ENCODE peak calls at places on chromosomes 13 and 19, in five cellular contexts. One of them, this sample, is unnamed.
A peak's percentile ranks its signal among the peaks of the same experiment; 100 is the strongest.

GRCh38 chr19:18007605-18007938 is 398 bp upstream of the ARRDC2 start:
- DNase-seq in Peyer's patch: no peak
- DNase-seq in psoas muscle: no peak
- DNase-seq in uterus: no peak
- DNase-seq in fibroblast of lung: no peak
- DNase-seq in this sample: no peak

GRCh38 chr19:49580264-49581006 is at the start of gene NOSIP:
- DNase-seq in uterus: peak; percentile 95
- DNase-seq in fibroblast of lung: peak; percentile 98
- DNase-seq in psoas muscle: peak; percentile 94
- DNase-seq in Peyer's patch: peak; percentile 98
- DNase-seq in this sample: peak; percentile 97

GRCh38 chr19:46000497-46001246 is 5.4 kb downstream of the CCDC61 start:
- DNase-seq in uterus: no peak
- DNase-seq in psoas muscle: peak; percentile 41
- DNase-seq in fibroblast of lung: no peak
- DNase-seq in Peyer's patch: peak; percentile 87
- DNase-seq in this sample: no peak

GRCh38 chr19:56109216-56109615 is 11.9 kb downstream of the ZNF787 start:
- DNase-seq in uterus: no peak
- DNase-seq in Peyer's patch: no peak
- DNase-seq in fibroblast of lung: no peak
- DNase-seq in psoas muscle: no peak
- DNase-seq in this sample: no peak

GRCh38 chr13:97753942-97754670 is 199.4 kb upstream of the IPO5 start:
- DNase-seq in uterus: no peak
- DNase-seq in Peyer's patch: no peak
- DNase-seq in psoas muscle: no peak
- DNase-seq in fibroblast of lung: no peak
- DNase-seq in this sample: no peak

GRCh38 chr13:82076421-82076820 is 1735.5 kb upstream of the SPRY2 start:
- DNase-seq in fibroblast of lung: no peak
- DNase-seq in uterus: no peak
- DNase-seq in psoas muscle: no peak
- DNase-seq in Peyer's patch: no peak
- DNase-seq in this sample: no peak

GRCh38 chr19:495440-496332 is 600 bp upstream of the MADCAM1 start:
- DNase-seq in uterus: no peak
- DNase-seq in Peyer's patch: no peak
- DNase-seq in psoas muscle: peak; percentile 31
- DNase-seq in fibroblast of lung: peak; percentile 20
- DNase-seq in this sample: no peak

GRCh38 chr19:45492627-45493470 is 4.0 kb downstream of the RTN2 start:
- DNase-seq in uterus: no peak
- DNase-seq in psoas muscle: peak; percentile 79
- DNase-seq in fibroblast of lung: peak; percentile 91
- DNase-seq in Peyer's patch: peak; percentile 65
- DNase-seq in this sample: no peak

GRCh38 chr19:1312732-1313694 is 27.3 kb downstream of the EFNA2 start:
- DNase-seq in Peyer's patch: no peak
- DNase-seq in psoas muscle: no peak
- DNase-seq in uterus: no peak
- DNase-seq in fibroblast of lung: peak; percentile 11
- DNase-seq in this sample: no peak

GRCh38 chr19:47190167-47190727 is 40.8 kb downstream of the BBC3 start:
- DNase-seq in psoas muscle: peak; percentile 46
- DNase-seq in Peyer's patch: peak; percentile 63
- DNase-seq in fibroblast of lung: peak; percentile 85
- DNase-seq in uterus: peak; percentile 52
- DNase-seq in this sample: no peak

GRCh38 chr13:23378009-23378632 is 55.4 kb downstream of the SACS start:
- DNase-seq in Peyer's patch: peak; percentile 61
- DNase-seq in fibroblast of lung: peak; percentile 98
- DNase-seq in uterus: peak; percentile 41
- DNase-seq in psoas muscle: no peak
- DNase-seq in this sample: peak; percentile 70

GRCh38 chr13:68439821-68440220 is 1209.7 kb upstream of the PCDH9 start:
- DNase-seq in Peyer's patch: no peak
- DNase-seq in psoas muscle: no peak
- DNase-seq in uterus: no peak
- DNase-seq in fibroblast of lung: peak; percentile 57
- DNase-seq in this sample: no peak

GRCh38 chr13:21638319-21639282 is 32.3 kb upstream of the FGF9 start:
- DNase-seq in fibroblast of lung: peak; percentile 36
- DNase-seq in uterus: no peak
- DNase-seq in Peyer's patch: no peak
- DNase-seq in psoas muscle: no peak
- DNase-seq in this sample: no peak

GRCh38 chr13:89136678-89137077 is 1465.5 kb downstream of the SLITRK5 start:
- DNase-seq in fibroblast of lung: no peak
- DNase-seq in Peyer's patch: no peak
- DNase-seq in psoas muscle: no peak
- DNase-seq in uterus: no peak
- DNase-seq in this sample: no peak

GRCh38 chr13:51004918-51005460 is 95.4 kb downstream of the RNASEH2B start:
- DNase-seq in psoas muscle: no peak
- DNase-seq in uterus: no peak
- DNase-seq in Peyer's patch: no peak
- DNase-seq in fibroblast of lung: no peak
- DNase-seq in this sample: no peak

GRCh38 chr19:3849092-3849491 is 19.7 kb downstream of the ZFR2 start:
- DNase-seq in psoas muscle: no peak
- DNase-seq in fibroblast of lung: no peak
- DNase-seq in Peyer's patch: peak; percentile 62
- DNase-seq in uterus: no peak
- DNase-seq in this sample: no peak

GRCh38 chr13:62300021-62300420 is 884.4 kb upstream of the PCDH20 start:
- DNase-seq in psoas muscle: no peak
- DNase-seq in uterus: no peak
- DNase-seq in fibroblast of lung: no peak
- DNase-seq in Peyer's patch: no peak
- DNase-seq in this sample: no peak

GRCh38 chr19:9014809-9015208 is 4.6 kb upstream of the MUC16 start:
- DNase-seq in Peyer's patch: no peak
- DNase-seq in fibroblast of lung: no peak
- DNase-seq in uterus: no peak
- DNase-seq in psoas muscle: no peak
- DNase-seq in this sample: no peak

GRCh38 chr19:3881272-3882040 is 971 bp downstream of the ATCAY start:
- DNase-seq in Peyer's patch: no peak
- DNase-seq in uterus: no peak
- DNase-seq in fibroblast of lung: no peak
- DNase-seq in psoas muscle: no peak
- DNase-seq in this sample: no peak

GRCh38 chr19:17091758-17092333 is 16.3 kb downstream of the MYO9B start:
- DNase-seq in psoas muscle: peak; percentile 55
- DNase-seq in uterus: no peak
- DNase-seq in Peyer's patch: peak; percentile 85
- DNase-seq in fibroblast of lung: no peak
- DNase-seq in this sample: no peak

GRCh38 chr13:103277099-103277498 is 210.9 kb upstream of the SLC10A2 start:
- DNase-seq in Peyer's patch: no peak
- DNase-seq in uterus: no peak
- DNase-seq in fibroblast of lung: no peak
- DNase-seq in psoas muscle: no peak
- DNase-seq in this sample: no peak

GRCh38 chr13:75364131-75364713 is 117.7 kb downstream of the TBC1D4 start:
- DNase-seq in psoas muscle: no peak
- DNase-seq in fibroblast of lung: no peak
- DNase-seq in uterus: no peak
- DNase-seq in Peyer's patch: no peak
- DNase-seq in this sample: no peak

GRCh38 chr19:11964496-11964857 is 363 bp upstream of the ZNF763 start:
- DNase-seq in psoas muscle: peak; percentile 43
- DNase-seq in fibroblast of lung: no peak
- DNase-seq in Peyer's patch: no peak
- DNase-seq in uterus: no peak
- DNase-seq in this sample: no peak

GRCh38 chr13:35888327-35888940 is 242.7 kb downstream of the DCLK1 start:
- DNase-seq in psoas muscle: no peak
- DNase-seq in fibroblast of lung: peak; percentile 15
- DNase-seq in uterus: no peak
- DNase-seq in Peyer's patch: no peak
- DNase-seq in this sample: no peak

GRCh38 chr13:36979361-36980040 is 19.6 kb downstream of the ALG5 start:
- DNase-seq in uterus: no peak
- DNase-seq in Peyer's patch: no peak
- DNase-seq in fibroblast of lung: peak; percentile 52
- DNase-seq in psoas muscle: no peak
- DNase-seq in this sample: no peak

GRCh38 chr13:46983881-46984280 is 87.0 kb upstream of the HTR2A start:
- DNase-seq in uterus: no peak
- DNase-seq in psoas muscle: no peak
- DNase-seq in Peyer's patch: no peak
- DNase-seq in fibroblast of lung: peak; percentile 53
- DNase-seq in this sample: no peak

DNA sequence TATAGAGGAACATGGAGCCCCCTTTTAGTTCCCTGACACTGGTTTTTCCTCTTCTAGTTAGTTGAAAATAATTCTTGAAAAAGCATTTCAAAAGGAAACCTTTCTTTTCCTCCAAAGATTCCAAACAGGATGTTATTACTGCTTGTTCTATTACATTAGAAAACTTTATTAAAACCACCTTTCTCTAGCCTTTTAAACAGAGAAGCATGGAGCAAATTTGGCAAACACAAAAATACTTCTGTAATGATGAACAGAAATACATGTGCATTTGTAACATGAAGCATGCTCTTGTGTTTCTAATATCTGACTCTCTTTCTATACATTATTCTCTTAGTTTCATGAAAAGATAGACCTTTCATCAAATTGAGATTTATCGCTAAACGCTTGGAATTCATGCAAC is 152.7 kb upstream of the IRS2 start:
- DNase-seq in Peyer's patch: no peak
- DNase-seq in uterus: no peak
- DNase-seq in fibroblast of lung: no peak
- DNase-seq in psoas muscle: no peak
- DNase-seq in this sample: no peak
- H3K27me3 ChIP-seq in Peyer's patch: no peaks in the 10 kb centered on the region
- H3K27me3 ChIP-seq in uterus: no peaks in the 10 kb centered on the region
- H3K27me3 ChIP-seq in fibroblast of lung: no peaks in the 10 kb centered on the region
- H3K27me3 ChIP-seq in psoas muscle: no peaks in the 10 kb centered on the region
- H3K27me3 ChIP-seq in this sample: no peaks in the 10 kb centered on the region

DNA sequence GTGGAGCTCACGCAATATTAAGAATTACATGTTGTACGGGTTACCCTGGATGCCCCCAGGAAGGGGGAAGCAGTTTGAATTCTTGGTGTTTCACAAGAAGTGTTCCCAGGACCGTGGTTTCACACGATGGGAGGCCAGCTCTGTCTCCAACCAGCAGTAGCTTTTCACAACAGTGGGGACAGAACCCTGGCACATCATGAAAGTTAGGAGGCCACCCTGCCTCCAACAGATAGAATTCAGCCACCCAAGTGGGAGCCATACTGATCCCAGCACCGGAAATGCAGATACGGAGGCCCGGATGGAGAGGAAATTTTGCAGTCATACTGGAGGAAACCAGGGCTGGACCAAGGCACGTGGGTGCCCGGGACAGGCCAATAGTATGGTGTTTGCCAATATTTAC is 8.8 kb downstream of the FLT1 start:
- DNase-seq in fibroblast of lung: no peak
- DNase-seq in psoas muscle: no peak
- DNase-seq in uterus: no peak
- DNase-seq in Peyer's patch: no peak
- DNase-seq in this sample: no peak
- H3K27me3 ChIP-seq in fibroblast of lung: peaks cover 12% of the 10 kb centered on the region
- H3K27me3 ChIP-seq in psoas muscle: peaks cover 2% of the 10 kb centered on the region
- H3K27me3 ChIP-seq in uterus: no peaks in the 10 kb centered on the region
- H3K27me3 ChIP-seq in Peyer's patch: no peaks in the 10 kb centered on the region
- H3K27me3 ChIP-seq in this sample: no peaks in the 10 kb centered on the region

GRCh38 chr19:41529484-41530183 is 46.3 kb upstream of the CEACAM21 start:
- DNase-seq in uterus: no peak
- DNase-seq in Peyer's patch: no peak
- DNase-seq in fibroblast of lung: no peak
- DNase-seq in psoas muscle: no peak
- DNase-seq in this sample: no peak

GRCh38 chr19:41530761-41531301 is 45.1 kb upstream of the CEACAM21 start:
- DNase-seq in psoas muscle: no peak
- DNase-seq in fibroblast of lung: no peak
- DNase-seq in Peyer's patch: no peak
- DNase-seq in uterus: no peak
- DNase-seq in this sample: no peak

GRCh38 chr19:41528106-41528505 is 47.9 kb upstream of the CEACAM21 start:
- DNase-seq in uterus: no peak
- DNase-seq in psoas muscle: no peak
- DNase-seq in fibroblast of lung: peak; percentile 14
- DNase-seq in Peyer's patch: no peak
- DNase-seq in this sample: no peak

GRCh38 chr19:41531438-41532311 is 44.3 kb upstream of the CEACAM21 start:
- DNase-seq in uterus: peak; percentile 57
- DNase-seq in psoas muscle: peak; percentile 74
- DNase-seq in fibroblast of lung: peak; percentile 56
- DNase-seq in Peyer's patch: peak; percentile 91
- DNase-seq in this sample: peak; percentile 89

GRCh38 chr19:41530184-41530534 is 45.8 kb upstream of the CEACAM21 start:
- DNase-seq in psoas muscle: no peak
- DNase-seq in fibroblast of lung: no peak
- DNase-seq in Peyer's patch: no peak
- DNase-seq in uterus: no peak
- DNase-seq in this sample: no peak
- H3K27me3 ChIP-seq in psoas muscle: no peaks in the 10 kb centered on the region
- H3K27me3 ChIP-seq in fibroblast of lung: peaks cover 2% of the 10 kb centered on the region
- H3K27me3 ChIP-seq in Peyer's patch: no peaks in the 10 kb centered on the region
- H3K27me3 ChIP-seq in uterus: no peaks in the 10 kb centered on the region
- H3K27me3 ChIP-seq in this sample: no peaks in the 10 kb centered on the region

DNA sequence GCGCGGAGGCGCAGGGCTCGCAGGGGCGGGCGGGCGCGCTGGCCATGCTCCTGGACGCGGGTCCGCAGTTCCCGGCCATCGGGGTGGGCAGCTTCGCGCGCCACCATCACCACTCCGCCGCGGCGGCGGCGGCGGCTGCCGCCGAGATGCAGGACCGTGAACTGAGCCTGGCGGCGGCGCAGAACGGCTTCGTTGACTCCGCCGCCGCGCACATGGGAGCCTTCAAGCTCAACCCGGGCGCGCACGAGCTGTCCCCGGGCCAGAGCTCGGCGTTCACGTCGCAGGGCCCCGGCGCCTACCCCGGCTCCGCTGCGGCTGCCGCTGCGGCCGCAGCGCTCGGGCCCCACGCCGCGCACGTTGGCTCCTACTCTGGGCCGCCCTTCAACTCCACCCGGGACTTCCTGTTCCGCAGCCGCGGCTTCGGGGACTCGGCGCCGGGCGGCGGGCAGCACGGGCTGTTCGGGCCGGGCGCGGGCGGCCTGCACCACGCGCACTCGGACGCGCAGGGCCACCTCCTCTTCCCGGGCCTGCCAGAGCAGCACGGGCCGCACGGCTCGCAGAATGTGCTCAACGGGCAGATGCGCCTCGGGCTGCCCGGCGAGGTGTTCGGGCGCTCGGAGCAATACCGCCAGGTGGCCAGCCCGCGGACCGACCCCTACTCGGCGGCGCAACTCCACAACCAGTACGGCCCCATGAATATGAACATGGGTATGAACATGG is 597 bp downstream of the ZIC2 start:
- DNase-seq in Peyer's patch: no peak
- DNase-seq in uterus: no peak
- DNase-seq in fibroblast of lung: no peak
- DNase-seq in psoas muscle: no peak
- DNase-seq in this sample: peak; percentile 32
- H3K27me3 ChIP-seq in Peyer's patch: peaks cover 3% of the 10 kb centered on the region
- H3K27me3 ChIP-seq in uterus: peaks cover 51% of the 10 kb centered on the region
- H3K27me3 ChIP-seq in fibroblast of lung: peaks cover 74% of the 10 kb centered on the region
- H3K27me3 ChIP-seq in psoas muscle: peaks cover 70% of the 10 kb centered on the region
- H3K27me3 ChIP-seq in this sample: peaks cover 86% of the 10 kb centered on the region

This sample was measured in right atrium auricular region.